ENCODE peak calls at places on chromosomes 12 and 14, in seven cellular contexts. F is stomach, N is H9, A is fibroblast of lung, U is fibroblast of mammary gland, R is lower leg skin, X is natural killer cell. Q is an unnamed sample.

GRCh38 chr12:118727967-118728366 is 253.4 kb upstream of the SRRM4 start:
- DNase-seq in F (no peak), N (no peak), A (no peak), U (no peak), R (no peak), X (no peak), Q (no peak)

GRCh38 chr12:69066420-69067373 is 133.7 kb upstream of the CPM start:
- DNase-seq in F (no peak), N (peak; percentile 39), A (no peak), U (no peak), R (no peak), X (no peak), Q (no peak)

GRCh38 chr12:57584690-57585089 is 6.3 kb upstream of the PIP4K2C start:
- DNase-seq in F (no peak), N (no peak), A (no peak), U (no peak), R (no peak), X (no peak), Q (no peak)

GRCh38 chr14:24279301-24280186 is 8.1 kb upstream of the RABGGTA start:
- DNase-seq in F (no peak), N (no peak), A (no peak), U (peak; percentile 6), R (no peak), X (no peak), Q (no peak)

GRCh38 chr12:127579446-127579845 is 687.5 kb upstream of the TMEM132C start:
- DNase-seq in F (no peak), N (no peak), A (no peak), U (no peak), R (no peak), X (no peak), Q (no peak)

GRCh38 chr12:110782068-110782467 is 39.4 kb upstream of the PPP1CC start:
- DNase-seq in F (no peak), N (peak; percentile 41), A (no peak), U (no peak), R (no peak), X (no peak), Q (no peak)

GRCh38 chr12:64181504-64182291 is 40.4 kb downstream of the KICS2 start:
- DNase-seq in F (peak; percentile 44), N (peak; percentile 45), A (peak; percentile 95), U (peak; percentile 99), R (peak; percentile 47), X (no peak), Q (peak; percentile 99)

GRCh38 chr14:93009471-93010117 is 86.6 kb downstream of the CHGA start:
- DNase-seq in F (no peak), N (no peak), A (no peak), U (peak; percentile 61), R (peak; percentile 39), X (no peak), Q (no peak)

GRCh38 chr12:116276433-116277216 is 868 bp downstream of the MED13L start:
- DNase-seq in F (peak; percentile 77), N (no peak), A (peak; percentile 73), U (peak; percentile 58), R (peak; percentile 65), X (peak; percentile 65), Q (peak; percentile 60)

GRCh38 chr12:93587601-93588000 is 15.1 kb downstream of the SOCS2 start:
- DNase-seq in F (no peak), N (no peak), A (no peak), U (no peak), R (no peak), X (no peak), Q (no peak)

GRCh38 chr14:80784824-80785223 is 156.7 kb downstream of the CEP128 start:
- DNase-seq in F (no peak), N (no peak), A (peak; percentile 55), U (peak; percentile 35), R (no peak), X (no peak), Q (peak; percentile 43)

GRCh38 chr14:102751088-102751487 is 26.2 kb upstream of the TRAF3 start:
- DNase-seq in F (no peak), N (peak; percentile 31), A (no peak), U (no peak), R (no peak), X (no peak), Q (no peak)

GRCh38 chr14:102749393-102749792 is 27.9 kb upstream of the TRAF3 start:
- DNase-seq in F (no peak), N (peak; percentile 48), A (no peak), U (no peak), R (no peak), X (no peak), Q (no peak)

GRCh38 chr14:102754370-102755262 is 22.6 kb upstream of the TRAF3 start:
- DNase-seq in F (no peak), N (no peak), A (no peak), U (no peak), R (no peak), X (no peak), Q (no peak)

GRCh38 chr14:102749833-102750775 is 27.1 kb upstream of the TRAF3 start:
- DNase-seq in F (no peak), N (peak; percentile 29), A (no peak), U (no peak), R (no peak), X (no peak), Q (no peak)

GRCh38 chr14:102752239-102752847 is 24.9 kb upstream of the TRAF3 start:
- DNase-seq in F (no peak), N (no peak), A (no peak), U (no peak), R (no peak), X (no peak), Q (no peak)
- TF ChIP-seq CTCF in F (no peak), N (no peak), A (no peak), U (no peak), R (no peak), X (no peak), Q (no peak)

GRCh38 chr14:100827751-100828447 is 2.0 kb downstream of the MEG3 start:
- DNase-seq in F (no peak), N (no peak), A (peak; percentile 77), U (peak; percentile 74), R (no peak), X (no peak), Q (peak; percentile 78)

GRCh38 chr14:100826371-100827139 is 637 bp downstream of the MEG3 start:
- DNase-seq in F (no peak), N (no peak), A (no peak), U (no peak), R (no peak), X (no peak), Q (no peak)

GRCh38 chr14:100828448-100828834 is 2.5 kb downstream of the MEG3 start:
- DNase-seq in F (no peak), N (no peak), A (no peak), U (no peak), R (no peak), X (no peak), Q (peak; percentile 63)

GRCh38 chr14:100825691-100826331 is at the start of gene MEG3:
- DNase-seq in F (no peak), N (no peak), A (peak; percentile 89), U (peak; percentile 80), R (peak; percentile 28), X (no peak), Q (peak; percentile 80)

DNA sequence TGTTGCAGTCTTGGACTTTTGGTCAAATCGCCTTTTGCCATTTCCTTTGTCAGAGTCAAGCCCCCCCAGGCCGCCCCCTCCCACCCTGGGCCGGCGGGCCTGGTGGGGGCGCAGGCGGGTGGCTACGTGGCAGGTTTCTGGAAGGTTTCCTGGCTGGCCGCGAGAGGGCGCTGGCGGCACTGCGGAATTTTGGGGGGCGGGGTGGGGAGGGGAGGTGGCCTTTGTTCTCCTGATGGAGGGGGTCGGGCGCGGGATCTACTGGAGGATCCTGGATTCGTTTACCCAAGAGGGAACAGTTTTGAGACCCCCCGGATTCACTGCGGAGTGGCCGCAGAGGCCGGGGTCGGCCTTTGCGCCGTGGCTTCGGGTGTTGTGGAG is 1.2 kb downstream of the MEG3 start:
- DNase-seq in F (no peak), N (no peak), A (peak; percentile 37), U (no peak), R (no peak), X (no peak), Q (no peak)
- TF ChIP-seq CTCF in F (no peak), N (no peak), A (peak; percentile 30), U (no peak), R (no peak), X (no peak), Q (peak; percentile 81)

GRCh38 chr12:49496417-49497360 is 42.1 kb upstream of the KCNH3 start:
- DNase-seq in F (no peak), N (no peak), A (no peak), U (no peak), R (no peak), X (no peak), Q (no peak)
- TF ChIP-seq CTCF in F (no peak), N (no peak), A (no peak), U (no peak), R (no peak), X (no peak), Q (no peak)

GRCh38 chr12:88202500-88202899 is 60.4 kb downstream of the TMTC3 start:
- DNase-seq in F (no peak), N (no peak), A (no peak), U (no peak), R (no peak), X (no peak), Q (peak; percentile 66)
- TF ChIP-seq CTCF in F (no peak), N (no peak), A (no peak), U (no peak), R (no peak), X (no peak), Q (peak; percentile 60)

DNA sequence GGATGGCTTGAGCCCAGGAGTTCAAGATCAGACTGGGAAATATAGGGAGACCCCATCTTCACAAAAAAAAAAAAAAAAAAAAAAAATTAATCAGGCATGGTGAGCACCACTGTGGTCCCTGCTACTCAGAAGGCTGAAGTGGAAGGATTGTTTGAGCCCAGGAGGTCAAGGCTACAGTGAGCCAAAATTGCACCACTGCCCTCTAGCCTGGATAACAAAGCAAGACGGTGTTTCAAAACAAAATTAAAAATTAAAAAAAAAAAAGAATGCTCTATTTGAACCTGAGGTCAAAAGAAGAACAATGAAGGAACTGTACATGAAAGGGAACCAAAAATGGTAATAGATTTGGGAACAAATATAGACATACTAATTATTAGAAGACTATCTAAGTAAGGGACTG is 40.4 kb downstream of the BMP4 start:
- DNase-seq in F (no peak), N (no peak), A (no peak), U (no peak), R (no peak), X (no peak), Q (no peak)
- TF ChIP-seq CTCF in F (no peak), N (no peak), A (no peak), U (no peak), R (no peak), X (no peak), Q (no peak)

GRCh38 chr14:102086972-102087761 is at the start of gene HSP90AA1:
- DNase-seq in F (peak; percentile 95), N (peak; percentile 90), A (peak; percentile 90), U (peak; percentile 85), R (peak; percentile 92), X (peak; percentile 96), Q (peak; percentile 90)
- TF ChIP-seq CTCF in F (no peak), N (no peak), A (peak; percentile 27), U (no peak), R (no peak), X (no peak), Q (peak; percentile 40)

DNA sequence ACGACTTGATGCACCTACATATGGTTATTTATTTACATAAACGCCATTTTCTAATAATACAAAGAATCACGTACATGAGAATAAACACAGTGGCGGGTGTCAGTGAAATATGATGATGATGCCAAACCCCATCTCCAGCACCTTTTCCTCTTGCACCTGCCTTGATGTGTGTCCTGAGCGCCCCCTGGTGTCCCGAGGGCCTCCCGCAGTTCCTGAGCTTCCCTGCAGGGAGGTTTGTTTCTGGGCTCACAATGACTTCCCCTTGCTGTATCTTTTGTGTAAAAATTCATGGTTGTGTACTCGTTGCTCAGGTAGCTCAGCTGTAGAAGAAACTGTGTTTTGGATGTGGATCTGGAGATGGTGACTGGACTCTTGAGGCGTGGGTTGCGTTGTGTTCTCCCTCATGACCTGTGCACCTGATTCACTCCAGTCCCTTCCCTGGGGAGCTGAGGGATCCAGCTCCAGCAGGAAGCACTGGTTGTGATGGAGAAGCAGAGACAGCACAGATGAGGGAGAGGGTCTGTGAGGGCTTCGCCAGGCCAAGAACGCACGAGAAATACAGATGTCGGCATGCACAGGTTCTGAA is 1037.8 kb downstream of the TMEM121 start:
- DNase-seq in F (no peak), N (no peak), A (no peak), U (no peak), R (no peak), X (peak; percentile 37), Q (no peak)
- TF ChIP-seq CTCF in F (peak; percentile 7), N (peak; percentile 45), A (no peak), U (no peak), R (no peak), X (peak; percentile 70), Q (peak; percentile 24)

Q was measured in HFFc6.